ENCODE peak calls at places on chromosomes 4 and X, in five cellular contexts. N is activated gamma-delta T cell treated with Interleukin-2 at 50 U/mL for 16 hours, O is EL, C is pancreas, S is AG04450. V is an unnamed sample.

GRCh38 chrX:19839770-19840254 is 47.6 kb downstream of the SH3KBP1 start:
- DNase-seq in S (no peak), O (no peak), N (no peak), C (no peak), V (no peak)

GRCh38 chr4:82799006-82799881 is 648 bp upstream of the SCD5 start:
- DNase-seq in C (no peak), O (no peak), S (no peak), N (no peak), V (peak; percentile 18)

GRCh38 chr4:41410049-41410448 is 127.9 kb upstream of the LIMCH1 start:
- DNase-seq in C (no peak), S (no peak), N (no peak), O (no peak), V (no peak)

GRCh38 chr4:1177274-1178141 is 5.1 kb upstream of the SPON2 start:
- DNase-seq in S (no peak), O (no peak), C (no peak), N (peak; percentile 64), V (no peak)

GRCh38 chrX:25344191-25344936 is 328.6 kb upstream of the ARX start:
- DNase-seq in C (no peak), O (no peak), N (no peak), S (no peak), V (no peak)

GRCh38 chrX:1485033-1485432 is 32.3 kb upstream of the ASMTL start:
- DNase-seq in O (no peak), S (no peak), N (no peak), C (no peak), V (no peak)

GRCh38 chrX:9940397-9940796 is 26.8 kb upstream of the CLDN34 start:
- DNase-seq in C (no peak), S (peak; percentile 20), O (peak; percentile 40), N (no peak), V (no peak)

GRCh38 chr4:15506464-15506863 is 36.8 kb downstream of the CC2D2A start:
- DNase-seq in C (no peak), O (peak; percentile 20), N (no peak), S (peak; percentile 11), V (no peak)

GRCh38 chrX:39162322-39162721 is 361.1 kb downstream of the MID1IP1 start:
- DNase-seq in O (no peak), C (no peak), S (no peak), N (no peak), V (peak; percentile 46)

GRCh38 chrX:76148753-76149152 is 24.1 kb upstream of the PBDC1 start:
- DNase-seq in S (no peak), C (peak; percentile 22), O (peak; percentile 34), N (peak; percentile 44), V (peak; percentile 20)

GRCh38 chr4:151486166-151486565 is 77.2 kb downstream of the FHIP1A start:
- DNase-seq in N (no peak), O (peak; percentile 70), C (no peak), S (no peak), V (no peak)

GRCh38 chrX:22037225-22037624 is 5.1 kb downstream of the PHEX start:
- DNase-seq in S (no peak), N (no peak), C (no peak), O (no peak), V (no peak)

GRCh38 chrX:155612312-155613224 is at the start of gene TMLHE:
- DNase-seq in C (peak; percentile 63), N (peak; percentile 48), O (peak; percentile 55), S (peak; percentile 1), V (peak; percentile 59)